ENCODE peak calls at places on chromosome 9, in six cellular contexts. U is D341Med; C is stimulated activated CD4-positive, alpha-beta T cell treated with anti-CD3 and anti-CD28 coated beads, Interleukin-12 subunit alpha, Interleukin-12 subunit beta, amount 100 ng/mL, for 48 hours; O is renal cortical epithelial cell; W is stimulated activated naive CD8-positive, alpha-beta T cell treated with anti-CD3 and anti-CD28 coated beads, Interleukin-15, Interleukin-2, amounts not matched to agents 100 U/mL and 50 U/mL, for 24 hours; L is NCI-H2029. T is an unnamed sample.

GRCh38 chr9:68998812-68999211 is 15.1 kb downstream of the PRKACG start:
- DNase-seq in U (no peak), C (no peak), O (no peak), W (no peak), L (no peak), T (no peak)

GRCh38 chr9:35741740-35742139 is 7.3 kb downstream of the GBA2 start:
- DNase-seq in U (no peak), C (no peak), O (no peak), W (no peak), L (no peak), T (no peak)

GRCh38 chr9:4503103-4503502 is 12.8 kb downstream of the SLC1A1 start:
- DNase-seq in U (no peak), C (no peak), O (no peak), W (no peak), L (no peak), T (no peak)

GRCh38 chr9:69044226-69045219 is 9.0 kb downstream of the FXN start:
- DNase-seq in U (no peak), C (no peak), O (peak), W (peak), L (peak), T (no peak)

GRCh38 chr9:14219865-14220655 is 93.9 kb downstream of the NFIB start:
- DNase-seq in U (no peak), C (no peak), O (peak), W (no peak), L (no peak), T (no peak)

GRCh38 chr9:97480749-97481148 is 20.7 kb upstream of the TMOD1 start:
- DNase-seq in U (no peak), C (no peak), O (no peak), W (no peak), L (no peak), T (no peak)

GRCh38 chr9:133576591-133577462 is 32.4 kb downstream of the FAM163B start:
- DNase-seq in U (no peak), C (no peak), O (no peak), W (no peak), L (no peak), T (no peak)

GRCh38 chr9:79812507-79813261 is 240.9 kb downstream of the TLE4 start:
- DNase-seq in U (no peak), C (no peak), O (no peak), W (peak), L (no peak), T (no peak)

GRCh38 chr9:97518909-97519307 is 17.4 kb downstream of the TMOD1 start:
- DNase-seq in U (no peak), C (no peak), O (peak), W (no peak), L (peak), T (no peak)

GRCh38 chr9:136083558-136084190 is 11.4 kb downstream of the NACC2 start:
- DNase-seq in U (peak), C (no peak), O (no peak), W (no peak), L (no peak), T (no peak)

GRCh38 chr9:108800632-108801099 is 55.1 kb downstream of the ACTL7B start:
- DNase-seq in U (no peak), C (no peak), O (no peak), W (no peak), L (no peak), T (no peak)

GRCh38 chr9:128073260-128073886 is 5.3 kb downstream of the SLC25A25 start:
- DNase-seq in U (no peak), C (no peak), O (no peak), W (no peak), L (no peak), T (no peak)

GRCh38 chr9:34206561-34206960 is 27.7 kb downstream of the UBAP1 start:
- DNase-seq in U (no peak), C (no peak), O (no peak), W (no peak), L (no peak), T (no peak)

GRCh38 chr9:98342103-98342818 is 86.8 kb upstream of the TBC1D2 start:
- DNase-seq in U (no peak), C (no peak), O (no peak), W (no peak), L (no peak), T (no peak)

GRCh38 chr9:118533101-118533500 is 828.9 kb downstream of the TLR4 start:
- DNase-seq in U (no peak), C (no peak), O (peak), W (no peak), L (no peak), T (no peak)

GRCh38 chr9:2039294-2040180 is 24.4 kb downstream of the SMARCA2 start:
- DNase-seq in U (no peak), C (no peak), O (peak), W (no peak), L (no peak), T (no peak)

GRCh38 chr9:33164138-33164809 is 2.9 kb downstream of the B4GALT1 start:
- DNase-seq in U (no peak), C (no peak), O (peak), W (peak), L (no peak), T (no peak)

GRCh38 chr9:91037511-91038482 is 236.2 kb downstream of the SYK start:
- DNase-seq in U (no peak), C (no peak), O (peak), W (peak), L (no peak), T (no peak)

GRCh38 chr9:133054966-133055365 is 6.8 kb upstream of the CEL start:
- DNase-seq in U (no peak), C (no peak), O (no peak), W (no peak), L (no peak), T (peak)

GRCh38 chr9:92607088-92607487 is 62.8 kb downstream of the IPPK start:
- DNase-seq in U (no peak), C (no peak), O (no peak), W (no peak), L (peak), T (no peak)

GRCh38 chr9:135484460-135485277 is 5.1 kb downstream of the PPP1R26 start:
- DNase-seq in U (no peak), C (no peak), O (no peak), W (no peak), L (no peak), T (no peak)

GRCh38 chr9:136363606-136364368 is at the start of gene DNLZ:
- DNase-seq in U (peak), C (peak), O (peak), W (peak), L (peak), T (peak)

T was measured in BE2C.